ENCODE peak calls at places on chromosomes 6 and 20, in five cellular contexts. B, W, Z, E and U are unnamed samples. For H3K36me3, the result is how much of the 10 kb centered on the place peaks cover.

GRCh38 chr6:53143710-53144109 is 4.9 kb downstream of the GCM1 start:
- DNase-seq in B (no peak), W (no peak), Z (no peak), E (no peak), U (no peak)

GRCh38 chr20:61185841-61186601 is 66.0 kb upstream of the CDH4 start:
- DNase-seq in B (peak), W (no peak), Z (no peak), E (no peak), U (peak)

GRCh38 chr6:118665011-118665410 is 13.6 kb upstream of the CEP85L start:
- DNase-seq in B (no peak), W (no peak), Z (no peak), E (no peak), U (no peak)

GRCh38 chr6:152309648-152310047 is 327.5 kb downstream of the SYNE1 start:
- DNase-seq in B (no peak), W (no peak), Z (peak), E (peak), U (no peak)

GRCh38 chr6:89360415-89360999 is 8.0 kb upstream of the UBE2J1 start:
- DNase-seq in B (peak), W (no peak), Z (no peak), E (peak), U (no peak)

GRCh38 chr6:125511809-125512341 is 210.1 kb upstream of the HDDC2 start:
- DNase-seq in B (peak), W (no peak), Z (no peak), E (no peak), U (no peak)

GRCh38 chr6:123380257-123380656 is 256.5 kb downstream of the TRDN start:
- DNase-seq in B (peak), W (no peak), Z (peak), E (peak), U (peak)

GRCh38 chr6:149335924-149336323 is 18.4 kb downstream of the TAB2 start:
- DNase-seq in B (peak), W (no peak), Z (no peak), E (no peak), U (no peak)

GRCh38 chr6:107418118-107418517 is 41.2 kb downstream of the PDSS2 start:
- DNase-seq in B (peak), W (no peak), Z (peak), E (peak), U (no peak)

GRCh38 chr20:46058656-46059281 is 29.8 kb downstream of the SLC12A5 start:
- DNase-seq in B (peak), W (no peak), Z (peak), E (no peak), U (no peak)

GRCh38 chr6:113809818-113810217 is 47.3 kb upstream of the MARCKS start:
- DNase-seq in B (no peak), W (peak), Z (no peak), E (peak), U (no peak)

GRCh38 chr6:30882764-30883475 is 1.4 kb upstream of the DDR1 start:
- DNase-seq in B (no peak), W (peak), Z (peak), E (no peak), U (no peak)

GRCh38 chr20:49814057-49814675 is 1.5 kb downstream of the SLC9A8 start:
- DNase-seq in B (peak), W (no peak), Z (no peak), E (no peak), U (no peak)

GRCh38 chr20:36645998-36646397 is at the start of gene SLA2:
- DNase-seq in B (no peak), W (no peak), Z (no peak), E (no peak), U (no peak)

GRCh38 chr6:75480425-75480824 is 13.2 kb downstream of the FILIP1 start:
- DNase-seq in B (no peak), W (no peak), Z (no peak), E (no peak), U (no peak)

GRCh38 chr6:147080215-147080614 is 124.0 kb upstream of the STXBP5 start:
- DNase-seq in B (no peak), W (no peak), Z (no peak), E (no peak), U (no peak)

GRCh38 chr6:89794324-89794723 is 25.3 kb downstream of the MDN1 start:
- DNase-seq in B (no peak), W (no peak), Z (no peak), E (no peak), U (no peak)

GRCh38 chr6:81939774-81940165 is 187.3 kb upstream of the TENT5A start:
- DNase-seq in B (peak), W (no peak), Z (no peak), E (no peak), U (no peak)

GRCh38 chr6:134517863-134518262 is 200.0 kb upstream of the SGK1 start:
- DNase-seq in B (peak), W (no peak), Z (no peak), E (no peak), U (peak)

GRCh38 chr6:97133071-97133470 is 149.9 kb downstream of the MMS22L start:
- DNase-seq in B (peak), W (no peak), Z (no peak), E (no peak), U (no peak)

GRCh38 chr20:61780066-61780465 is 285.6 kb downstream of the TAF4 start:
- DNase-seq in B (no peak), W (no peak), Z (no peak), E (no peak), U (no peak)

GRCh38 chr6:55875420-55875819 is at the start of gene BMP5:
- DNase-seq in B (no peak), W (no peak), Z (peak), E (no peak), U (no peak)

GRCh38 chr20:41005361-41005729 is 23.3 kb upstream of the TOP1 start:
- DNase-seq in B (peak), W (no peak), Z (no peak), E (no peak), U (peak)

GRCh38 chr20:7161690-7162089 is 394.2 kb downstream of the BMP2 start:
- DNase-seq in B (peak), W (no peak), Z (peak), E (no peak), U (peak)

GRCh38 chr6:72037006-72037405 is 150.7 kb downstream of the RIMS1 start:
- DNase-seq in B (no peak), W (no peak), Z (no peak), E (no peak), U (no peak)

GRCh38 chr20:44950368-44950767 is 9.8 kb downstream of the TOMM34 start:
- DNase-seq in B (no peak), W (no peak), Z (no peak), E (no peak), U (no peak)

GRCh38 chr20:63155266-63156165 is 60.4 kb downstream of the YTHDF1 start:
- DNase-seq in B (no peak), W (no peak), Z (no peak), E (no peak), U (no peak)

GRCh38 chr20:8860011-8860495 is 208.8 kb upstream of the PLCB4 start:
- DNase-seq in B (peak), W (no peak), Z (no peak), E (no peak), U (no peak)

GRCh38 chr6:118198746-118199145 is 291.7 kb downstream of the SLC35F1 start:
- DNase-seq in B (peak), W (no peak), Z (no peak), E (no peak), U (no peak)

GRCh38 chr6:119355157-119355556 is 5.6 kb upstream of the MAN1A1 start:
- DNase-seq in B (no peak), W (no peak), Z (no peak), E (no peak), U (no peak)

GRCh38 chr6:43278524-43279078 is 19.5 kb upstream of the SLC22A7 start:
- DNase-seq in B (peak), W (no peak), Z (no peak), E (no peak), U (no peak)

DNA sequence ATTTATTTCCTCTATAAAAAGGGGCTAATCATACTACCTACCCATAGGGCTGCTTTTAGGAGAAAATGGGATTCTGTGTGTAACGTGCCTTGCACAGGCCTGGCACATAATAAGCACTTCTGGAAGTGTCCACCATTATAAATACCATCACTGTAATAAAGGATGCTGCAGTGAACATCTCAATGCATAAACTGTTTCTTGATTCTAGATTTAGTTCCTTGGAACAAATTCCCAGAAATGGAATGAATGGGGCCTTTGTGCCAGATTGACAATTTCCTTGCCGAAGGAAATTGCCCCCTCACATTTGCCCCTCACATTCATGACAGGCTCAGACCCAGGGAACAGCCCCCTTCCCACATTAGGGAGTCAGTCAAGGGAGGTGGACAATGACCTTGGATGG is 29.2 kb downstream of the BPIFB4 start:
- DNase-seq in B (no peak), W (no peak), Z (no peak), E (no peak), U (no peak)
- H3K36me3 ChIP-seq in B (under half), W (under half), Z (under half), E (under half), U (under half)

DNA sequence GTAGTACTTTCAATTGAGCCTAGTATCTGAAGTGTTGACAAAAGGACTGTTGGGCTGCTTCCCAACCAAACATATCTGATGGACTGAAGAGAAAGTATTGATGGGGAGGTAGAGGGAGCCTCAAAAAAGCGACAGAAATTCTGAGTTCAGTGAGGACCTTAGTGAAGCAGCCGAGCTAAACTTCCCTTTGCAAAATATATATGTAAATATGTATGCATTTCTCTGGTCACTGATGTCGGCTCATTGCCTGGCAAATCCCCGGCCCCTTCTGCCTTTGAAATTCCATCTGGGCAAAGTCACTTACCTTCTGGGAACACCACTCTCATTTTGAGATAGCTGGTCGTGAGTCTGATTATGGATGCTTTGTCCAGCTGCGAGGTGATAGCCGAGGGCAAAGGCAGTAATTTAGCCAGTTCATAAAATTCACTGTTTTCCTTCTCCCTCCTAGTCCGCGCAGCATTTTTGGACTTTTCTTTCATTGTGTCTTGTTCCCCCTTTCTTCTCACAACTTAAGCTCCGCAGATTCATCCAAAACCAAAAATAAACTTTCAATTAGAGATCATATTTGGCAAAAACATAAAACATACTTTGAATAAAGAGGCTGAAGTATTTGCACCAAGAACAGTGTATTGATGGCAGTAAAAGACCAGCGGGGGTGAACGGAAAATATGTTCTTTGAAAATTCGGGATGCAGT is 1.6 kb downstream of the SIM1 start:
- DNase-seq in B (no peak), W (no peak), Z (peak), E (no peak), U (no peak)
- TF ChIP-seq EZH2 in B (no peak), W (no peak), Z (peak), E (no peak), U (no peak)

GRCh38 chr20:38538789-38539188 is 42.2 kb upstream of the ADIG start:
- DNase-seq in B (no peak), W (no peak), Z (no peak), E (no peak), U (no peak)
- H3K36me3 ChIP-seq in B (half or more), W (under half), Z (under half), E (under half), U (half or more)

DNA sequence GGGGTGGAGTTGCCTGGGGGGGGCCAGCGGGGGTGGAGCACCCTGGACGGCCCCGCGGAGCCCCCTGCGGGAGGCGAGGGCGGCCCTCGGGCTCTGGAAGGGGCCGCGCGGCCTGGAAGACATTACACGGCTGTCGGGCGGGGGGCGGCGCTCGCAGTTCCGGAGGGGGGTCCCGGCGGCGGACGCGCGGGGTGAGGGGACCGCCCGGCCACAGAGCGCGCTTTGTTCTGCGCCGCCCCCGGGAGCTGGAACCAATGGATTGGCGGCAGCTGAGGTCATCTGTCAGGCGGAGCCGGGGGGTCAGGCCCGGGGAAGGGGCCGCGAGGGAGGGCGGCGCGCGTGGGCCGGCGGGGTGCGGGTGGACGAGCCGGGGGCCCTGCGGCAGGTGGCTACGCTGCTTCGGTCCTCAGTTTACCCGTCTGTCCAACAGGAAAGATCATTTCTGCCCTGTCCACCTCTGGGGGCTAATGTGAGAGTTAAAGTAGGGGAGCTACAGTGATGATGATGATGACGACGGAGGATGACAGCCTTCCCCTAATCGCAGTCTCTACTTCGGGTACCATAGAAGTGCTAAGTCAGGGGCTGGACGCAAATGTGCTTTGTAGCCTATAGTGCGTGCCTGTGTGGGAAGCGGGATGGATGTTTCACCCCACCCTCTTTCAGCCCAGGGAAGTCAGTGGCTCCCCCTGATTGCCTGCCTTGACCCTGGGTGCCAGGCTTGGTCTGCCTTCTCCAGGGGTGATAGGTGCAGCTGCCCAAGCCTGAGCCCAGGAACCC is 10.4 kb downstream of the SRXN1 start:
- DNase-seq in B (peak), W (no peak), Z (peak), E (no peak), U (no peak)
- TF ChIP-seq EZH2 in B (no peak), W (no peak), Z (no peak), E (no peak), U (no peak)

GRCh38 chr6:130018292-130018829 is at the start of gene L3MBTL3:
- DNase-seq in B (peak), W (no peak), Z (peak), E (peak), U (peak)
- H3K36me3 ChIP-seq in B (under half), W (under half), Z (under half), E (under half), U (under half)